ENCODE peak calls at places on chromosomes 11 and 22, in eight cellular contexts. One of them, this sample, is unnamed.

GRCh38 chr11:20937826-20938225 is 268.4 kb downstream of the NELL1 start:
- DNase-seq in NCI-H1930: no peak
- DNase-seq in activated T-helper 1 cell treated with Interleukin-2 at 50 U/mL for 16 hours: no peak
- DNase-seq in HT1080: peak
- DNase-seq in globus pallidus: no peak
- DNase-seq in NCI-H1436: no peak
- DNase-seq in RKO: no peak
- DNase-seq in SK-N-MC: no peak
- DNase-seq in this sample: peak

GRCh38 chr11:87840786-87841185 is 334.5 kb downstream of the RAB38 start:
- DNase-seq in NCI-H1930: no peak
- DNase-seq in SK-N-MC: no peak
- DNase-seq in HT1080: no peak
- DNase-seq in RKO: no peak
- DNase-seq in globus pallidus: no peak
- DNase-seq in activated T-helper 1 cell treated with Interleukin-2 at 50 U/mL for 16 hours: no peak
- DNase-seq in NCI-H1436: no peak
- DNase-seq in this sample: peak

GRCh38 chr11:87236368-87236767 is 198.6 kb downstream of the TMEM135 start:
- DNase-seq in globus pallidus: no peak
- DNase-seq in HT1080: peak
- DNase-seq in NCI-H1930: no peak
- DNase-seq in NCI-H1436: no peak
- DNase-seq in SK-N-MC: no peak
- DNase-seq in activated T-helper 1 cell treated with Interleukin-2 at 50 U/mL for 16 hours: no peak
- DNase-seq in RKO: no peak
- DNase-seq in this sample: peak

GRCh38 chr11:10390375-10390774 is 64.7 kb upstream of the AMPD3 start:
- DNase-seq in RKO: no peak
- DNase-seq in NCI-H1930: no peak
- DNase-seq in SK-N-MC: no peak
- DNase-seq in NCI-H1436: no peak
- DNase-seq in globus pallidus: no peak
- DNase-seq in activated T-helper 1 cell treated with Interleukin-2 at 50 U/mL for 16 hours: no peak
- DNase-seq in HT1080: no peak
- DNase-seq in this sample: peak

GRCh38 chr22:41976961-41977566 is 7.8 kb downstream of the SEPTIN3 start:
- DNase-seq in NCI-H1930: no peak
- DNase-seq in globus pallidus: no peak
- DNase-seq in HT1080: no peak
- DNase-seq in SK-N-MC: no peak
- DNase-seq in activated T-helper 1 cell treated with Interleukin-2 at 50 U/mL for 16 hours: no peak
- DNase-seq in RKO: no peak
- DNase-seq in NCI-H1436: peak
- DNase-seq in this sample: no peak

GRCh38 chr11:118212131-118212725 is 12.6 kb downstream of the JAML start:
- DNase-seq in SK-N-MC: no peak
- DNase-seq in HT1080: no peak
- DNase-seq in NCI-H1930: no peak
- DNase-seq in globus pallidus: no peak
- DNase-seq in NCI-H1436: no peak
- DNase-seq in RKO: no peak
- DNase-seq in activated T-helper 1 cell treated with Interleukin-2 at 50 U/mL for 16 hours: no peak
- DNase-seq in this sample: no peak

GRCh38 chr22:44667829-44668189 is 34.2 kb upstream of the PRR5 start:
- DNase-seq in HT1080: no peak
- DNase-seq in SK-N-MC: no peak
- DNase-seq in RKO: no peak
- DNase-seq in globus pallidus: no peak
- DNase-seq in activated T-helper 1 cell treated with Interleukin-2 at 50 U/mL for 16 hours: peak
- DNase-seq in NCI-H1930: no peak
- DNase-seq in NCI-H1436: no peak
- DNase-seq in this sample: no peak

GRCh38 chr11:57235761-57236703 is 1.0 kb downstream of the APLNR start:
- DNase-seq in globus pallidus: no peak
- DNase-seq in NCI-H1930: no peak
- DNase-seq in SK-N-MC: no peak
- DNase-seq in RKO: no peak
- DNase-seq in activated T-helper 1 cell treated with Interleukin-2 at 50 U/mL for 16 hours: no peak
- DNase-seq in NCI-H1436: no peak
- DNase-seq in HT1080: no peak
- DNase-seq in this sample: no peak

GRCh38 chr22:31490496-31490925 is 869 bp upstream of the EIF4ENIF1 start:
- DNase-seq in globus pallidus: peak
- DNase-seq in SK-N-MC: no peak
- DNase-seq in RKO: peak
- DNase-seq in NCI-H1930: no peak
- DNase-seq in activated T-helper 1 cell treated with Interleukin-2 at 50 U/mL for 16 hours: peak
- DNase-seq in HT1080: peak
- DNase-seq in NCI-H1436: no peak
- DNase-seq in this sample: peak

GRCh38 chr11:31493235-31493634 is 16.2 kb downstream of the IMMP1L start:
- DNase-seq in NCI-H1930: no peak
- DNase-seq in globus pallidus: no peak
- DNase-seq in SK-N-MC: no peak
- DNase-seq in RKO: no peak
- DNase-seq in activated T-helper 1 cell treated with Interleukin-2 at 50 U/mL for 16 hours: no peak
- DNase-seq in HT1080: no peak
- DNase-seq in NCI-H1436: no peak
- DNase-seq in this sample: no peak